ENCODE peak calls at places on chromosomes 16 and 17, in eight cellular contexts. X is heart left ventricle, S is dorsolateral prefrontal cortex, O is breast epithelium, I is ascending aorta, C is transverse colon, B is thyroid gland, N is colonic mucosa. H is an unnamed sample.

GRCh38 chr17:78141437-78142112 is 4.6 kb upstream of the C17orf99 start:
- DNase-seq in X (no peak), S (no peak), O (no peak), I (no peak), C (peak; percentile 11), B (no peak), N (no peak), H (no peak)

GRCh38 chr16:15492091-15492740 is 57.8 kb downstream of the BMERB1 start:
- DNase-seq in X (no peak), S (no peak), O (no peak), I (peak; percentile 24), C (no peak), B (no peak), N (peak; percentile 26), H (no peak)

GRCh38 chr16:56767018-56767417 is 37.1 kb downstream of the NUP93 start:
- DNase-seq in X (no peak), S (no peak), O (no peak), I (no peak), C (no peak), B (peak; percentile 70), N (no peak), H (no peak)

GRCh38 chr17:41835214-41835799 is 725 bp downstream of the NT5C3B start:
- DNase-seq in X (no peak), S (no peak), O (no peak), I (no peak), C (no peak), B (no peak), N (no peak), H (no peak)

GRCh38 chr17:63966646-63967265 is 6.0 kb downstream of the SCN4A start:
- DNase-seq in X (no peak), S (no peak), O (no peak), I (no peak), C (no peak), B (no peak), N (no peak), H (no peak)

GRCh38 chr17:77729587-77729986 is 228.9 kb upstream of the TNRC6C start:
- DNase-seq in X (no peak), S (no peak), O (no peak), I (peak; percentile 16), C (no peak), B (no peak), N (no peak), H (no peak)

GRCh38 chr16:52069866-52070265 is 477.1 kb downstream of the TOX3 start:
- DNase-seq in X (no peak), S (no peak), O (no peak), I (no peak), C (no peak), B (no peak), N (no peak), H (no peak)

GRCh38 chr17:67999291-67999911 is 3.1 kb upstream of the C17orf58 start:
- DNase-seq in X (no peak), S (no peak), O (no peak), I (peak; percentile 51), C (no peak), B (no peak), N (no peak), H (no peak)

GRCh38 chr17:45784583-45785372 is 658 bp downstream of the CRHR1 start:
- DNase-seq in X (no peak), S (peak; percentile 57), O (no peak), I (no peak), C (no peak), B (peak; percentile 39), N (no peak), H (no peak)

DNA sequence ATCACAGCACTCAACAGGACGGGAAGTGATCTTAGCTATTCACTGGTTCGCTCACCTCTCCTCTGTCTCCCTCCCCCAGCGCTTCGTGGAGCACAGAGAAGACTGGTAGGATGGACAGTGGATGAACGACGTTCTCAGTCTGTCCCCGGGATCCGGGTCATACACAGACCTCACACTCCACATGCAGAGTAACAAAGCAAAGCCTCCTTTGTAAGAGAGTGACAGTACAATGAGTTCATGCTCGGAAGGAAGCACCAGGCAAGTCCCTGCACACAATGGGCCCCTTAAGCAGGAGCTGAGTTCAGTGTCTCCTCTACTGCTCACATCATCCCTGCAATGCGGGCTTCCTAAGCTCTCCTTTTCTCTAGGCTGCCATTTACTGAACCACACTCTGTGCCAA is 356.9 kb downstream of the C16orf95 start:
- DNase-seq in X (no peak), S (no peak), O (no peak), I (no peak), C (no peak), B (no peak), N (no peak), H (no peak)
- H3K4me3 ChIP-seq in X (no peak overlapping the region), S (no peak overlapping the region), O (no peak overlapping the region), I (no peak overlapping the region), C (no peak overlapping the region), B (no peak overlapping the region), N (no peak overlapping the region), H (no peak overlapping the region)

GRCh38 chr17:60599220-60599619 is 773 bp upstream of the PPM1D start:
- DNase-seq in X (no peak), S (no peak), O (no peak), I (no peak), C (no peak), B (no peak), N (no peak), H (no peak)

GRCh38 chr17:60598001-60598736 is 1.8 kb upstream of the PPM1D start:
- DNase-seq in X (no peak), S (no peak), O (no peak), I (no peak), C (no peak), B (no peak), N (peak; percentile 1), H (no peak)

GRCh38 chr17:60600490-60601431 is 768 bp downstream of the PPM1D start:
- DNase-seq in X (peak; percentile 76), S (peak; percentile 61), O (peak; percentile 65), I (peak; percentile 88), C (peak; percentile 89), B (peak; percentile 80), N (peak; percentile 93), H (peak; percentile 57)

GRCh38 chr17:60601443-60602384 is 1.7 kb downstream of the PPM1D start:
- DNase-seq in X (no peak), S (no peak), O (no peak), I (peak; percentile 76), C (peak; percentile 60), B (peak; percentile 35), N (peak; percentile 81), H (peak; percentile 25)

GRCh38 chr17:60599620-60600489 is at the start of gene PPM1D:
- DNase-seq in X (peak; percentile 100), S (peak; percentile 99), O (peak; percentile 99), I (peak; percentile 99), C (peak; percentile 99), B (peak; percentile 100), N (peak; percentile 99), H (peak; percentile 99)
- H3K27me3 ChIP-seq in X (no peaks in the 10 kb centered on the region), S (no peaks in the 10 kb centered on the region), O (no peaks in the 10 kb centered on the region), I (no peaks in the 10 kb centered on the region), C (no peaks in the 10 kb centered on the region), B (no peaks in the 10 kb centered on the region), N (no peaks in the 10 kb centered on the region), H (no peaks in the 10 kb centered on the region)

DNA sequence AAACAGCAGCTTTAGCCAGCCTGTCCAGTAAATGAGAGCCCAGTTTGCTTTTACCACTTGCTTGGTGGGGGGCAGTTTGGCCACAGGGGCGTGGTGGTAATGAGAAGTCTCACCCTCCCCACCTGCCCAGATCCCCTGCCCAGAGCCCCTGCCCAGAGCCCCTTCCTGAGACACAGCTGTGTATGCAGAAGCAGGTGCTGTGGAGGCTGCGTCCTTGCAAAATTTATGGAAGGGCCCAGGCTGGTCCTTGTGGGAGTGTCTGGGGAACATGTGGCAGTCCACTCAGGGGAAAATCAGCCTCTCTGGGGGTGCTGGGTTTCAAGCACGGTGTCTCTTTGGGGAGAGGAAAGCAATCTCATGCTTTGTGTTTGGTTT is 27.6 kb upstream of the LGALS9 start:
- DNase-seq in X (no peak), S (no peak), O (no peak), I (no peak), C (no peak), B (no peak), N (no peak), H (no peak)
- TF ChIP-seq CTCF in X (no peak), S (no peak), O (no peak), I (no peak), C (no peak), B (no peak), N (no peak), H (peak; percentile 37)

GRCh38 chr17:7615265-7615747 is 609 bp upstream of the FXR2 start:
- DNase-seq in X (no peak), S (no peak), O (no peak), I (no peak), C (no peak), B (no peak), N (no peak), H (no peak)
- H3K4me3 ChIP-seq in X (peak overlapping the region; percentile 60), S (peak overlapping the region; percentile 92), O (peak overlapping the region; percentile 85), I (peak overlapping the region; percentile 70), C (peak overlapping the region; percentile 32), B (peak overlapping the region; percentile 21), N (peak overlapping the region; percentile 32), H (peak overlapping the region; percentile 61)